ENCODE peak calls at places on chromosomes 4 and X, in eight cellular contexts. L is upper lobe of left lung, D is spleen, X is suprapubic skin, Q is body of pancreas, M is NB4, H is breast epithelium, Y is K562. A is an unnamed sample.

GRCh38 chr4:76059750-76060149 is 14.8 kb upstream of the ART3 start:
- DNase-seq in D (no peak), X (no peak), Y (no peak), Q (no peak), L (no peak), H (no peak), M (peak; percentile 80), A (no peak)

GRCh38 chrX:11381464-11381863 is 88.3 kb downstream of the AMELX start:
- DNase-seq in H (no peak), Q (peak; percentile 46), D (no peak), L (no peak), X (no peak), Y (peak; percentile 31), M (peak; percentile 51), A (peak; percentile 75)

GRCh38 chr4:36260714-36261113 is 16.4 kb upstream of the ARAP2 start:
- DNase-seq in X (no peak), Q (no peak), L (no peak), Y (no peak), H (no peak), D (no peak), M (no peak), A (no peak)

GRCh38 chr4:1055721-1056590 is 44.5 kb downstream of the FGFRL1 start:
- DNase-seq in X (peak; percentile 80), D (peak; percentile 96), Q (no peak), L (no peak), Y (peak; percentile 84), M (peak; percentile 84), H (peak; percentile 48), A (peak; percentile 10)

GRCh38 chr4:8079031-8079885 is 79.4 kb downstream of the ABLIM2 start:
- DNase-seq in Y (peak; percentile 20), X (no peak), D (no peak), Q (peak; percentile 36), L (no peak), M (peak; percentile 93), H (no peak), A (peak; percentile 47)

GRCh38 chrX:99938464-99938863 is 471.6 kb downstream of the PCDH19 start:
- DNase-seq in Q (no peak), M (no peak), L (no peak), X (no peak), D (peak; percentile 43), H (no peak), Y (no peak), A (no peak)

GRCh38 chr4:183430317-183430986 is 14.0 kb upstream of the CDKN2AIP start:
- DNase-seq in D (peak; percentile 58), L (no peak), Q (no peak), X (no peak), H (no peak), Y (no peak), M (no peak), A (no peak)

GRCh38 chrX:8663325-8663724 is 68.6 kb downstream of the ANOS1 start:
- DNase-seq in H (no peak), Y (no peak), L (no peak), X (no peak), D (no peak), M (no peak), Q (no peak), A (no peak)

GRCh38 chr4:68904786-68905185 is 46.8 kb downstream of the UGT2A3 start:
- DNase-seq in X (no peak), L (no peak), H (no peak), D (no peak), Y (no peak), Q (peak; percentile 69), M (peak; percentile 27), A (no peak)

GRCh38 chrX:110001702-110002299 is 1.1 kb upstream of the TMEM164 start:
- DNase-seq in Q (no peak), Y (peak; percentile 33), H (no peak), X (no peak), L (no peak), M (peak; percentile 53), D (no peak), A (no peak)

GRCh38 chr4:114807759-114808404 is 209.3 kb downstream of the UGT8 start:
- DNase-seq in D (no peak), Y (peak; percentile 52), M (peak; percentile 50), H (no peak), L (peak; percentile 34), X (no peak), Q (peak; percentile 42), A (peak; percentile 47)

GRCh38 chr4:89268572-89269180 is 38.9 kb downstream of the GPRIN3 start:
- DNase-seq in L (no peak), D (no peak), Y (no peak), X (no peak), M (no peak), H (no peak), Q (no peak), A (no peak)

GRCh38 chr4:110622841-110623709 is at the start of gene PITX2:
- DNase-seq in M (no peak), D (peak; percentile 73), H (peak; percentile 61), Y (peak; percentile 46), X (peak; percentile 97), Q (peak; percentile 79), L (peak; percentile 33), A (peak; percentile 58)

GRCh38 chrX:46715997-46716396 is 42.9 kb downstream of the SLC9A7 start:
- DNase-seq in Q (no peak), D (no peak), M (no peak), L (no peak), H (no peak), X (no peak), Y (no peak), A (no peak)

GRCh38 chr4:183136880-183137279 is 37.8 kb downstream of the WWC2 start:
- DNase-seq in L (no peak), D (no peak), Q (no peak), Y (no peak), H (no peak), X (no peak), M (no peak), A (no peak)

GRCh38 chr4:81919238-81919637 is 447.5 kb upstream of the RASGEF1B start:
- DNase-seq in Q (no peak), Y (peak; percentile 25), L (no peak), X (no peak), H (no peak), D (no peak), M (peak; percentile 20), A (peak; percentile 27)

GRCh38 chr4:39044947-39045734 is 12.9 kb upstream of the TMEM156 start:
- DNase-seq in L (no peak), X (no peak), Q (peak; percentile 40), H (no peak), M (peak; percentile 80), D (peak; percentile 94), Y (peak; percentile 75), A (peak; percentile 62)

GRCh38 chr4:55258152-55258863 is 87.7 kb upstream of the SRD5A3 start:
- DNase-seq in L (no peak), Y (no peak), H (no peak), M (no peak), X (no peak), D (no peak), Q (no peak), A (peak; percentile 3)

GRCh38 chr4:7021930-7022658 is 21.1 kb upstream of the TADA2B start:
- DNase-seq in M (no peak), D (peak; percentile 44), Q (no peak), L (no peak), H (peak; percentile 51), X (no peak), Y (no peak), A (no peak)

DNA sequence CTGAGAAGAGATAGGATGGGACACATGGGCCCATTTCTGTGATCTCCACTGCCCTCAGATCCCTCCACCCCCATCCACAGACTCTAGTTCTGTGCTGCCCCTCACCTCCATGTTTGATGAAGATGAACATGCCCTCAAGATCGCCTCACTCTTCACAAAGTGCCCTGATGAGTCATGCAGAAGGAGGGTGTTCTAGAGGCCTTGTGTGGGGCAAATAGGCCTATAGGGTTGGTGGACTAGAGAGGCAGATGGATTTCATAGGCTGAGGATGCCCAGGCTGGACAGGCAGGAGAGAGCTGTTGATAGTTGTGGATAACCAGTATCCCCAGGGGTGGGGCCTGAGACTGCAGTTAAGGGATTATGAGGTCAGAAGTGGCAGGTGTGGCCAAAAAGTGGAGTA is at the start of gene CXorf65:
- DNase-seq in H (no peak), Y (peak; percentile 21), M (peak; percentile 92), Q (no peak), D (peak; percentile 22), X (no peak), L (no peak), A (peak; percentile 62)
- TF ChIP-seq POLR2A in H (no peak), Y (no peak), M (no peak), Q (no peak), D (no peak), X (no peak), L (no peak), A (peak; percentile 34)

GRCh38 chrX:30819080-30819479 is 70.0 kb downstream of the TAB3 start:
- DNase-seq in X (no peak), Y (no peak), Q (no peak), D (no peak), H (no peak), M (no peak), L (no peak), A (no peak)
- TF ChIP-seq POLR2A in X (no peak), Y (no peak), Q (no peak), D (no peak), H (no peak), M (no peak), L (no peak), A (no peak)

DNA sequence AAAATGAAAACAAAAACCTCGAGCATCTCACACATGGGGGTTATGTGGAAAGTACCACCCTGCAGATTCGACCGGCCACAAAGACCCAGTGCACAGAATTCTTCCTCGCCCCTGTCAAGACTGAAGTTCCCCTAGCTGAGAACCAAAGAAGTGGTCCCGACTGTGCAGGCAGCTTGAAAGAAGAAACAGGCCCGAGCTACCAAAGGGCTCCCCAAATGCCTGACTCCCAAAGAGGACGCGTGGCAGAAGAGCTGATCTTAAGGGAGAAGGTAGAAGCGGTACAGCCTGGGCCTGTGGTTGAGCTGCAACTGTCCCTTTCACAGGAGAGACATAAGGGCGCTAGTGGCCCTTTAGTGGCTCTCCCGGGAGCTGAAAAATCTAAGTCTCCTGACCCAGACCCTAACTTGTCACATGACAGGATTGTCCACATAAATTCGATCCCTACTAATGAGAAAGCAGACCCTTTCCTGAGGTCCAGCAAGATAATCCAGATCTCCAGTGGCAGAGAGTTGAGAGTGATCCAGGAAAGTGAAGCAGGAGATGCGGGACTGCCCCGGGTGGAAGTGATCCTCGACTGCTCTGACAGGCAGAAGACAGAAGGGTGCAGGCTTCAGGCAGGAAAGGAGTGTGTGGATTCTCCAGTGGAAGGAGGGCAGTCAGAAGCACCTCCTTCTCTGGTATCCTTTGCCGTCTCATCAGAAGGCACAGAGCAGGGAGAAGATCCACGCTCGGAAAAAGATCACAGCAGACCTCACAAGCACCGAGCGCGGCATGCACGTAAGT is 108.8 kb upstream of the MYOZ2 start:
- DNase-seq in Q (no peak), H (no peak), M (peak; percentile 10), Y (no peak), D (no peak), X (no peak), L (no peak), A (no peak)
- TF ChIP-seq POLR2A in Q (peak; percentile 6), H (no peak), M (no peak), Y (no peak), D (no peak), X (peak; percentile 20), L (no peak), A (no peak)

GRCh38 chrX:40340116-40340515 is 240.7 kb upstream of the ATP6AP2 start:
- DNase-seq in Q (no peak), X (no peak), Y (no peak), D (no peak), L (no peak), M (no peak), H (no peak), A (no peak)
- TF ChIP-seq POLR2A in Q (no peak), X (no peak), Y (no peak), D (no peak), L (no peak), M (no peak), H (no peak), A (no peak)

GRCh38 chr4:146699910-146700309 is 61.2 kb downstream of the POU4F2 start:
- DNase-seq in Y (no peak), D (no peak), X (no peak), M (no peak), H (no peak), Q (no peak), L (no peak), A (no peak)
- TF ChIP-seq POLR2A in Y (no peak), D (no peak), X (no peak), M (no peak), H (no peak), Q (no peak), L (no peak), A (no peak)

A was measured in erythroblast.